ENCODE peak calls at places on chromosomes 6 and 20, in ten cellular contexts. P, W, Q, F, V, J, I, U, K and T are unnamed samples. For H3K27me3 and H3K4me1, the result is how much of the 10 kb centered on the place peaks cover.

GRCh38 chr20:53800883-53801604 is 207.4 kb upstream of the ZNF217 start:
- DNase-seq in I (no peak), P (peak), U (no peak), K (no peak), V (no peak), F (no peak), J (peak), Q (no peak), W (no peak), T (no peak)

GRCh38 chr6:84554706-84555105 is 209.7 kb downstream of the TBX18 start:
- DNase-seq in U (no peak), V (no peak), Q (no peak), J (no peak), K (no peak), W (no peak), F (no peak), P (no peak), I (no peak), T (no peak)

GRCh38 chr6:11364971-11365397 is 132.5 kb upstream of the NEDD9 start:
- DNase-seq in K (no peak), I (no peak), U (no peak), J (no peak), Q (peak), W (no peak), F (peak), P (no peak), V (no peak), T (no peak)

GRCh38 chr6:162200036-162200435 is 527.5 kb downstream of the PRKN start:
- DNase-seq in I (no peak), U (no peak), Q (no peak), V (no peak), J (no peak), P (no peak), K (no peak), W (no peak), F (no peak), T (no peak)

GRCh38 chr6:87830834-87831374 is 128.9 kb upstream of the AKIRIN2 start:
- DNase-seq in W (no peak), U (no peak), P (no peak), I (no peak), F (no peak), K (no peak), J (no peak), V (peak), Q (no peak), T (no peak)

GRCh38 chr6:10425973-10426780 is 11.3 kb upstream of the TFAP2A start:
- DNase-seq in P (no peak), V (peak), F (no peak), W (no peak), I (no peak), U (no peak), J (peak), Q (no peak), K (no peak), T (no peak)

GRCh38 chr20:47118641-47119040 is 224.0 kb downstream of the EYA2 start:
- DNase-seq in F (no peak), V (no peak), P (no peak), Q (peak), J (no peak), W (no peak), K (no peak), U (no peak), I (no peak), T (no peak)

GRCh38 chr6:158939255-158940170 is 60.5 kb downstream of the RSPH3 start:
- DNase-seq in V (no peak), U (no peak), W (no peak), K (no peak), Q (no peak), P (no peak), J (no peak), I (no peak), F (no peak), T (no peak)

GRCh38 chr6:125165256-125165655 is 11.7 kb downstream of the TPD52L1 start:
- DNase-seq in W (no peak), U (no peak), P (no peak), Q (no peak), J (no peak), V (no peak), F (no peak), K (no peak), I (no peak), T (no peak)

GRCh38 chr6:134295953-134296553 is 21.9 kb downstream of the SGK1 start:
- DNase-seq in P (peak), J (no peak), U (no peak), Q (peak), W (no peak), F (peak), V (no peak), I (no peak), K (peak), T (no peak)

GRCh38 chr6:144939926-144940325 is 654.8 kb downstream of the UTRN start:
- DNase-seq in U (no peak), Q (no peak), P (no peak), K (no peak), F (no peak), W (no peak), V (no peak), I (no peak), J (no peak), T (no peak)

GRCh38 chr20:32484221-32485125 is 100.7 kb downstream of the NOL4L start:
- DNase-seq in U (no peak), P (peak), J (peak), W (no peak), K (peak), I (no peak), F (peak), Q (no peak), V (no peak), T (peak)

GRCh38 chr6:63816979-63817436 is 181.4 kb downstream of the PHF3 start:
- DNase-seq in P (peak), J (no peak), W (no peak), K (no peak), I (no peak), U (no peak), F (no peak), V (peak), Q (no peak), T (no peak)

GRCh38 chr6:143575840-143576498 is 64.4 kb upstream of the FUCA2 start:
- DNase-seq in W (no peak), Q (no peak), U (no peak), V (no peak), K (no peak), F (no peak), P (no peak), I (no peak), J (no peak), T (no peak)

GRCh38 chr6:54445207-54445606 is 137.0 kb downstream of the TINAG start:
- DNase-seq in V (no peak), P (peak), J (no peak), W (no peak), U (no peak), Q (no peak), F (no peak), I (no peak), K (no peak), T (no peak)

GRCh38 chr6:127459231-127459641 is at the start of gene KIAA0408:
- DNase-seq in V (no peak), W (peak), U (no peak), Q (peak), F (peak), J (peak), I (peak), K (peak), P (peak), T (peak)

GRCh38 chr6:154474636-154475428 is 35.7 kb downstream of the CNKSR3 start:
- DNase-seq in W (no peak), J (no peak), V (no peak), Q (peak), U (no peak), I (no peak), K (no peak), P (peak), F (peak), T (no peak)

GRCh38 chr20:36050436-36051317 is 82.3 kb downstream of the CNBD2 start:
- DNase-seq in Q (peak), F (peak), W (peak), U (peak), I (peak), K (peak), J (peak), P (peak), V (peak), T (peak)

GRCh38 chr6:25945175-25945574 is 14.7 kb upstream of the SLC17A2 start:
- DNase-seq in V (no peak), F (no peak), P (no peak), I (no peak), J (no peak), Q (no peak), U (no peak), W (no peak), K (no peak), T (no peak)

GRCh38 chr6:11500008-11500407 is 37.5 kb upstream of the TMEM170B start:
- DNase-seq in W (no peak), Q (no peak), F (no peak), J (no peak), P (peak), K (no peak), I (no peak), V (no peak), U (no peak), T (no peak)

GRCh38 chr20:64107736-64108457 is 532 bp upstream of the NPBWR2 start:
- DNase-seq in J (no peak), K (no peak), U (peak), P (no peak), V (peak), I (no peak), Q (no peak), F (no peak), W (no peak), T (peak)

GRCh38 chr6:154284313-154284853 is 72.2 kb downstream of the IPCEF1 start:
- DNase-seq in I (no peak), K (no peak), P (no peak), Q (no peak), W (no peak), J (no peak), U (no peak), V (no peak), F (no peak), T (no peak)

DNA sequence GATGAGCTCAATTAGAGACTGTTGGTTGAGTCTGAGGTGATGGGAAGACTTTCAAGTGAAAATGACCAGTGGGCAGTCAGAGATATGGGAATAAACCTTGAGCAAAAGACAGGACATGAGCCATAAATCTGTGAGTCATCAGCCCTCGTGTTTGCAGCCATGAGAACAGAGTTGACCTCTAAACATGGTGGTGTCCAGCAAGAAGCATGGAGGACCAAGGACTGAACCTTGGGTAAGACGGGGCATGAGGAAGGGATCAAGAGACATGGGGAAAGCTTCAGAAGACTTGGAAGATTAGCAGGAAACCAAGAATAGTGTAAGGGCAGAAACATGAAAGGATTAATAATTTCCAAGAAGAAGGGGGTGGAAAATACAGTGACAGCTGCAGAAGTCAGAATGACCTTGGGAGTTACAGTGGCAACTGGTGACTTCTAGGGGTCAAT is 280.5 kb upstream of the PRDM1 start:
- DNase-seq in P (peak), K (no peak), U (no peak), I (no peak), F (no peak), V (no peak), J (no peak), W (no peak), Q (no peak), T (no peak)
- H3K27me3 ChIP-seq in P (under half), K (under half), U (under half), I (under half), F (under half), V (under half), J (under half), W (under half), Q (under half), T (under half)

GRCh38 chr6:106694343-106694742 is 65.0 kb downstream of the QRSL1 start:
- DNase-seq in P (no peak), V (peak), Q (no peak), J (peak), U (no peak), F (no peak), K (no peak), W (no peak), I (no peak), T (no peak)
- H3K4me1 ChIP-seq in P (under half), V (half or more), Q (under half), J (under half), U (under half), F (under half), K (under half), W (under half), I (under half), T (under half)

DNA sequence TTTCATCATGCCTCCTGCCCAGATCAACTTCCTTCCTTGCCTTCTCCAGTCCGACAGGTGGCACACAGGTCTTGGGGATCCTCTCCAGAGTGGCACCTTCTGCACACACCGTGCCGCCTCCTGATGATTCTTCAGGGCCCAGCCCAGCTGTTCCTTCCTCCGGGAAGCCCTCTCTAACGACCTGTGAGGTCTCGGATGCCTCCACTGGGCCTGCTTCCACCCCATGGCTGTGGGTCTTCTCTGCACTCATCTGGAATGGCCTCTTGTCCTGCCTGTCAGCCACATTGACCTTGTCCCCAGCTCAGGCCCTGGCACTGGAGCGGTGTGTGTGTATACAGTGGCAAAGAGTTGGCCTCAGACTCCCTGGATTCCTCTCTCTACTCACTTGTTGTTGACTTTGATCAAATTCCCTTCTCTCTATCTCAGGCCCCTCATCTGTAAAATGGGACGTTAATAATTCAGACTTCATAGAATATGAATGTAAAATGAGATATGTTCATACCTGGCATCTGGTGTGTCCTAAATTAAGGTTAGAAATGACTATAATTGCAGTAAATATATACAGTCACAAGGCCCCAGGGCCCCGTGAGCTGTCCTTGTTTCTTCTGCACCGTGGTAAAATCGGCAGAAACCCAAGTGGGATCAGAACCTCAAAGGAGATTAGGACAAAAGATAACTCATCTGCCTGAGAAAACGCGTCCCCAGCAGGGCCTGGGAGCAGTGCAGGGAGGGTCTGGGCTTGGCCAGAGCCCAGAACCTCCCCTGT is 1.5 kb downstream of the FAM210B start:
- DNase-seq in V (no peak), K (no peak), W (no peak), J (no peak), I (no peak), F (no peak), P (peak), U (no peak), Q (peak), T (no peak)
- H3K4me3 ChIP-seq in V (no peak), K (peak), W (peak), J (peak), I (peak), F (peak), P (peak), U (peak), Q (no peak), T (peak)

GRCh38 chr20:1786496-1786895 is 108.7 kb upstream of the SIRPA start:
- DNase-seq in F (no peak), V (no peak), I (no peak), Q (no peak), J (no peak), P (no peak), W (no peak), K (no peak), U (no peak), T (no peak)

GRCh38 chr20:1783245-1783644 is 112.0 kb upstream of the SIRPA start:
- DNase-seq in P (no peak), U (no peak), I (no peak), Q (no peak), W (no peak), F (no peak), J (no peak), V (no peak), K (no peak), T (no peak)

GRCh38 chr20:1786061-1786460 is 109.1 kb upstream of the SIRPA start:
- DNase-seq in F (no peak), U (no peak), I (no peak), W (no peak), K (no peak), Q (no peak), P (no peak), V (no peak), J (no peak), T (no peak)

GRCh38 chr20:1782181-1782580 is 113.0 kb upstream of the SIRPA start:
- DNase-seq in I (no peak), F (no peak), J (no peak), K (no peak), U (no peak), P (no peak), W (no peak), Q (no peak), V (no peak), T (no peak)

DNA sequence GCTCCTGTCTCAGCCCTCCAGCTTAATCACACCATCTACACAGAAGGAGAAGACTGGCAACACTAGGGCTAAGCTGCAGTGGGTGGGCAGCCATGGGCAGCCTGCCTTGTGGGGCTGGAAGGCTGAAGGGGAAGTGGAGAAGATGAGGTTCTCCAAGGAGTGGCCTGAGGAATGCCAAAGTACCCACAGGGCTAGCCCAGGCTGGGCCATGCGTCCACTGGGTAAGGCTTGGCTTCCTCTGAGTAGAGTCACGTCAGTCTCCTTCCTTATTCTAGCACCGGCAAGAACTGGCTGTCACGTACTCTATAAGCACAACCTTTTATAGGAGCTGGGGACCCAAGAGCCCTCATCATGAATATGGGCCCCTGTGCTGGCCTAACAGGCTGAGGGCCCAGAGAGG is 110.6 kb upstream of the SIRPA start:
- DNase-seq in K (no peak), Q (no peak), F (no peak), J (no peak), I (no peak), P (no peak), U (no peak), V (no peak), W (no peak), T (no peak)
- H3K27me3 ChIP-seq in K (under half), Q (under half), F (under half), J (under half), I (under half), P (under half), U (under half), V (under half), W (under half), T (under half)

DNA sequence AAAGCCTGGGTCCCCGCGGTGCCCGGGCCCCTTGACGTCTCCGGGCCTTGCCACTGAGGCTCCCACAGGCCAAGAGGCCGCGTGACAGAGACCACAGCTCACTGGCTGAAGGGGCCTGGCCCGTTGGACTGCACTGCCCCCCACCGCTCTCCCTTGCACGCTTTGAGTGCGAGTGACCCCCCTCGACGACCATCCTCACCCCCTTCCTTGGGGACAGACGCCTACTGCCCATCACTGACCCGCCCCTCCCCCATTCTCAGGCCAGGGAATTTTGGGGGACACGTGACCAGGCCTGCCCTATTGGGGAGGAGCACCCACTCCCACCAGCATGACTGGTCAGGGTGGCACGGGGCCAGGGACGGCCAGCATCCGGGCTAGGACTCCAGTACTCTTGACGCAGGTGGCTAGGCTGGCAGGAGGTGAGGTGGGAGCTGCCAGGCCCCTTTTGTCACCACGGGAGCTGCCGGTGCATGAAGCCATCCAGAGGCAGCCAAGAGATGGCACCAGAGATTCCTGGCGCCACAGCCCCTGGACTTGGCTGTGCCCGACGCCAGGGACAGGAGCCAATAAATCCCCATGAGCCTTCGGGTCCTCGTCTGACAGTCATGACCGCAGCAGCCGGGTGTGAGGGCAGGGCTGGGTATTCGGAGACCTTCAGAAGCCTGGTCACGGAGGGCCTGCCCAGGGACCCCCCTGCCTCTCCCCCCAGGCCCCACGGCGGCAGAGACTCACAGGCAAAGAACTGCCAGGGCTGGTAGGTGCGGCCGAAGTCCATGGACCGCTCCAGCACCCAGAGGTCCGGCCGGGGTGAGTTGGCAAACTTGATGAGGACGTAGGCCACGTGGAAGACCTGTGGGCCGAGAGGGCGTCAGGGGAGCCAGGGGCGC is 14.5 kb downstream of the LAMA5 start:
- DNase-seq in V (no peak), U (no peak), K (peak), I (no peak), J (peak), Q (peak), W (peak), F (peak), P (peak), T (peak)
- H3K4me1 ChIP-seq in V (under half), U (half or more), K (under half), I (under half), J (half or more), Q (under half), W (under half), F (under half), P (half or more), T (under half)

DNA sequence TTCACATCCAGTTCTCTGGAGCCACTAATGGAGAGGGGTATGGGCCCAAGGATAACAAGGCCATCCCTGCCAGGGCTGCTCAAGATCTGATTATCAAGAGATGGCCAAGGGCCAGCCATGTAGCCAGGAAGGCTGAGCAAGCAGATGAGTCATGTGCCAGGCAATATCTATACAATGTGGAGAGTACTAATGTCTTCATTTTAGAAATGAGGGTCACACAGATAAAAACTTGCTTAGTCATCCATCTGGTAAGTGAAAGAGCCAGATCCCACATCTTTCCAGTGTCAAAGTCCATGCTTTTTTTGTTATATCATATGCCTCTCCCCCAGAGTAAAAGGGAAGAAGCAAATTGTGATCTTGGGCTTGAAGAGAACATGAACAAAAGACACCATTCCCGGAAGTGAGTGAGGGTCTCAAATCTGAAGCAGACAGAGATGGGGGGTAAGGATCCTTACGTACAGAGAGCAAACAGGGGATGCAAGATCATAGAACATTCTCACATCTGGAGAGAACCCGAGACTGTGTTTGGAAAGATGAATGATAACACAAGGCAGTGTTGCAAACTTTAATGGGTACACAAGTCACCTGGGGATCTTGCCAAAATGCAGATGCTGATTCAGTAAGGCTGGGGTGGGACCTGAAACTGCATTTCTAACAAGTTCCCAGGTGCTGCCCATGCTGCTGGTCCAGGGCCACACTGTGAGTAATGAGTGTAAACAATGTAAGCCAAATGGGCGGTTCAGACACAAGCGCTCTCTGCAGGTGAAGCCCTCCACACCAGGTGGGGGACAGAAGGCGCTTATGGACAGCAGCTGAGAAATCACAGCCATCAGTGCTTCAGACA is 20.0 kb upstream of the GSTA3 start:
- DNase-seq in F (no peak), I (no peak), K (no peak), U (no peak), W (no peak), P (peak), V (no peak), Q (peak), J (peak), T (no peak)
- H3K4me3 ChIP-seq in F (no peak), I (no peak), K (no peak), U (no peak), W (no peak), P (peak), V (no peak), Q (no peak), J (no peak), T (no peak)